ENCODE peak calls at places on chromosomes 13 and 19, in nine cellular contexts. T is GM23248; Y is stimulated activated CD8-positive, alpha-beta memory T cell treated with anti-CD3 and anti-CD28 coated beads, Interleukin-7, amount 100 ng/mL, for 1 hour; K is EL; J is HAP-1; H is AG04450; N is stimulated activated CD4-positive, alpha-beta T cell treated with anti-CD3 and anti-CD28 coated beads, Interleukin-15, amount 100 ng/mL, for 1 hour; D is smooth muscle cell of the brain vasculature; B is NCI-H1417. C is an unnamed sample.

GRCh38 chr13:25463496-25463895 is 91.7 kb downstream of the ATP8A2 start:
- DNase-seq in B (no peak), J (no peak), Y (no peak), K (peak), T (peak), H (no peak), D (no peak), N (no peak), C (no peak)

GRCh38 chr13:112844411-112844810 is 124.6 kb upstream of the MCF2L start:
- DNase-seq in N (no peak), J (no peak), H (no peak), K (no peak), D (no peak), B (no peak), T (no peak), Y (no peak), C (no peak)

GRCh38 chr19:19642506-19643157 is 825 bp downstream of the GMIP start:
- DNase-seq in H (no peak), N (no peak), B (peak), T (peak), D (no peak), J (no peak), Y (no peak), K (peak), C (peak)

GRCh38 chr19:46604781-46605355 is 3.7 kb downstream of the CALM3 start:
- DNase-seq in K (no peak), B (no peak), N (no peak), H (no peak), J (no peak), D (no peak), Y (no peak), T (no peak), C (no peak)

GRCh38 chr19:21084343-21084742 is 2.3 kb downstream of the ZNF714 start:
- DNase-seq in D (no peak), K (peak), B (no peak), Y (no peak), H (peak), T (peak), J (no peak), N (no peak), C (peak)

GRCh38 chr19:45442408-45442926 is 18.8 kb upstream of the ERCC1 start:
- DNase-seq in B (no peak), K (no peak), Y (no peak), D (no peak), N (no peak), T (no peak), H (no peak), J (no peak), C (no peak)

GRCh38 chr13:51047434-51048165 is 63.5 kb downstream of the C13orf42 start:
- DNase-seq in K (no peak), Y (no peak), D (no peak), T (no peak), H (no peak), J (no peak), B (no peak), N (no peak), C (peak)

GRCh38 chr19:39843919-39844793 is 2.0 kb downstream of the FBL start:
- DNase-seq in N (no peak), T (peak), J (peak), H (peak), Y (no peak), K (peak), D (no peak), B (peak), C (peak)

GRCh38 chr19:45070861-45071544 is 5.3 kb downstream of the ZNF296 start:
- DNase-seq in D (no peak), K (no peak), J (no peak), T (no peak), B (no peak), N (no peak), H (no peak), Y (no peak), C (no peak)

GRCh38 chr19:456547-457110 is 4.2 kb downstream of the SHC2 start:
- DNase-seq in J (no peak), T (no peak), B (no peak), D (no peak), K (no peak), N (no peak), H (no peak), Y (no peak), C (no peak)

GRCh38 chr13:58682616-58683015 is 1051.1 kb downstream of the PCDH17 start:
- DNase-seq in H (no peak), T (no peak), K (no peak), J (no peak), N (no peak), B (no peak), D (no peak), Y (no peak), C (no peak)

GRCh38 chr19:18542936-18543813 is at the start of gene FKBP8:
- DNase-seq in Y (peak), T (peak), H (peak), B (peak), D (peak), N (peak), J (peak), K (peak), C (peak)

GRCh38 chr13:25067054-25067453 is 28.9 kb upstream of the PABPC3 start:
- DNase-seq in Y (no peak), J (peak), D (no peak), K (no peak), N (no peak), T (no peak), H (no peak), B (peak), C (peak)

GRCh38 chr13:54424344-54424743 is 1395.7 kb downstream of the OLFM4 start:
- DNase-seq in D (no peak), B (no peak), Y (no peak), N (no peak), J (no peak), H (no peak), K (no peak), T (no peak), C (no peak)

GRCh38 chr13:59374720-59375119 is 789.0 kb downstream of the DIAPH3 start:
- DNase-seq in N (no peak), J (no peak), Y (no peak), T (no peak), B (no peak), H (no peak), K (no peak), D (no peak), C (no peak)

GRCh38 chr13:20391597-20392452 is 133.8 kb downstream of the CRYL1 start:
- DNase-seq in T (no peak), B (no peak), Y (no peak), H (no peak), N (no peak), J (no peak), K (no peak), D (no peak), C (peak)

GRCh38 chr13:22195726-22196125 is 524.9 kb downstream of the FGF9 start:
- DNase-seq in D (no peak), K (no peak), N (no peak), B (no peak), J (no peak), H (no peak), T (no peak), Y (no peak), C (no peak)

GRCh38 chr19:55116232-55117062 is 990 bp downstream of the PPP1R12C start:
- DNase-seq in Y (no peak), K (peak), H (no peak), D (peak), N (no peak), B (peak), T (peak), J (peak), C (peak)

GRCh38 chr19:4295972-4296771 is 6.0 kb downstream of the TMIGD2 start:
- DNase-seq in H (no peak), N (no peak), K (no peak), Y (no peak), D (no peak), J (no peak), B (peak), T (no peak), C (no peak)

GRCh38 chr13:113403255-113404104 is 39.5 kb upstream of the GRTP1 start:
- DNase-seq in H (no peak), N (no peak), D (no peak), B (no peak), T (no peak), Y (no peak), K (no peak), J (no peak), C (no peak)

GRCh38 chr19:14463747-14464146 is 11.4 kb downstream of the PTGER1 start:
- DNase-seq in H (no peak), D (no peak), Y (no peak), T (no peak), B (no peak), J (no peak), N (no peak), K (no peak), C (no peak)

GRCh38 chr13:114109646-114110045 is 22.8 kb downstream of the RASA3 start:
- DNase-seq in H (no peak), B (peak), T (no peak), Y (no peak), K (peak), J (no peak), D (no peak), N (peak), C (peak)

GRCh38 chr19:8506402-8506957 is 4.0 kb upstream of the PRAM1 start:
- DNase-seq in H (no peak), T (no peak), Y (no peak), D (no peak), J (no peak), K (no peak), N (no peak), B (peak), C (peak)

GRCh38 chr19:58054792-58055482 is 4.1 kb upstream of the ZNF135 start:
- DNase-seq in K (peak), N (no peak), H (no peak), T (peak), D (no peak), J (no peak), B (no peak), Y (no peak), C (no peak)

GRCh38 chr19:34994286-34994642 is 5.9 kb upstream of the GRAMD1A start:
- DNase-seq in T (no peak), J (no peak), K (no peak), B (no peak), Y (no peak), N (no peak), H (no peak), D (no peak), C (no peak)

C was measured in DMS53.